ENCODE peak calls at places on chromosome 1, in six cellular contexts. One of them, this sample, is unnamed.

GRCh38 chr1:52632732-52633290 is at the start of gene SHISAL2A:
- DNase-seq in transverse colon: peak
- DNase-seq in body of pancreas: peak
- DNase-seq in tibial nerve: no peak
- DNase-seq in IMR-90: no peak
- DNase-seq in heart left ventricle: peak
- DNase-seq in this sample: no peak

GRCh38 chr1:5448486-5448885 is 543.7 kb downstream of the NPHP4 start:
- DNase-seq in heart left ventricle: no peak
- DNase-seq in body of pancreas: no peak
- DNase-seq in IMR-90: no peak
- DNase-seq in transverse colon: no peak
- DNase-seq in tibial nerve: no peak
- DNase-seq in this sample: no peak

GRCh38 chr1:41898191-41898713 is 20.5 kb downstream of the HIVEP3 start:
- DNase-seq in tibial nerve: no peak
- DNase-seq in heart left ventricle: peak
- DNase-seq in IMR-90: peak
- DNase-seq in body of pancreas: peak
- DNase-seq in transverse colon: peak
- DNase-seq in this sample: no peak

GRCh38 chr1:111920221-111921024 is 69.0 kb downstream of the KCND3 start:
- DNase-seq in body of pancreas: peak
- DNase-seq in transverse colon: no peak
- DNase-seq in tibial nerve: no peak
- DNase-seq in heart left ventricle: peak
- DNase-seq in IMR-90: peak
- DNase-seq in this sample: no peak

GRCh38 chr1:42835422-42835821 is 11.0 kb upstream of the ZNF691 start:
- DNase-seq in heart left ventricle: no peak
- DNase-seq in IMR-90: no peak
- DNase-seq in transverse colon: no peak
- DNase-seq in tibial nerve: no peak
- DNase-seq in body of pancreas: no peak
- DNase-seq in this sample: no peak

GRCh38 chr1:167938083-167938482 is 1.2 kb upstream of the MPC2 start:
- DNase-seq in transverse colon: no peak
- DNase-seq in body of pancreas: no peak
- DNase-seq in tibial nerve: no peak
- DNase-seq in IMR-90: no peak
- DNase-seq in heart left ventricle: no peak
- DNase-seq in this sample: no peak

GRCh38 chr1:173255214-173255813 is 48.2 kb upstream of the TNFSF4 start:
- DNase-seq in IMR-90: peak
- DNase-seq in heart left ventricle: no peak
- DNase-seq in tibial nerve: peak
- DNase-seq in body of pancreas: peak
- DNase-seq in transverse colon: no peak
- DNase-seq in this sample: no peak

GRCh38 chr1:201298381-201299367 is 15.4 kb downstream of the PKP1 start:
- DNase-seq in IMR-90: no peak
- DNase-seq in transverse colon: peak
- DNase-seq in tibial nerve: no peak
- DNase-seq in heart left ventricle: no peak
- DNase-seq in body of pancreas: no peak
- DNase-seq in this sample: no peak

GRCh38 chr1:91635763-91636162 is 135.1 kb downstream of the CDC7 start:
- DNase-seq in tibial nerve: no peak
- DNase-seq in heart left ventricle: no peak
- DNase-seq in IMR-90: no peak
- DNase-seq in body of pancreas: no peak
- DNase-seq in transverse colon: no peak
- DNase-seq in this sample: no peak

GRCh38 chr1:231630558-231631205 is 4.1 kb downstream of the DISC1 start:
- DNase-seq in heart left ventricle: no peak
- DNase-seq in IMR-90: peak
- DNase-seq in tibial nerve: no peak
- DNase-seq in transverse colon: no peak
- DNase-seq in body of pancreas: no peak
- DNase-seq in this sample: peak

GRCh38 chr1:36151845-36152203 is 2.5 kb upstream of the TRAPPC3 start:
- DNase-seq in IMR-90: no peak
- DNase-seq in body of pancreas: no peak
- DNase-seq in heart left ventricle: peak
- DNase-seq in transverse colon: peak
- DNase-seq in tibial nerve: no peak
- DNase-seq in this sample: no peak

GRCh38 chr1:229253170-229253974 is 17.5 kb upstream of the RAB4A start:
- DNase-seq in tibial nerve: peak
- DNase-seq in heart left ventricle: no peak
- DNase-seq in IMR-90: peak
- DNase-seq in transverse colon: peak
- DNase-seq in body of pancreas: peak
- DNase-seq in this sample: no peak

GRCh38 chr1:30315185-30315960 is 408.0 kb downstream of the MATN1 start:
- DNase-seq in body of pancreas: no peak
- DNase-seq in IMR-90: peak
- DNase-seq in transverse colon: no peak
- DNase-seq in heart left ventricle: no peak
- DNase-seq in tibial nerve: no peak
- DNase-seq in this sample: no peak

GRCh38 chr1:1144122-1144842 is 28.4 kb upstream of the C1orf159 start:
- DNase-seq in transverse colon: peak
- DNase-seq in body of pancreas: no peak
- DNase-seq in IMR-90: no peak
- DNase-seq in tibial nerve: no peak
- DNase-seq in heart left ventricle: no peak
- DNase-seq in this sample: no peak

GRCh38 chr1:198088360-198089071 is 68.3 kb upstream of the NEK7 start:
- DNase-seq in tibial nerve: no peak
- DNase-seq in transverse colon: no peak
- DNase-seq in IMR-90: peak
- DNase-seq in heart left ventricle: no peak
- DNase-seq in body of pancreas: no peak
- DNase-seq in this sample: no peak

GRCh38 chr1:160860840-160861505 is 1.7 kb downstream of the CD244 start:
- DNase-seq in tibial nerve: no peak
- DNase-seq in transverse colon: no peak
- DNase-seq in IMR-90: no peak
- DNase-seq in body of pancreas: no peak
- DNase-seq in heart left ventricle: no peak
- DNase-seq in this sample: peak

GRCh38 chr1:150974580-150975478 is at the start of gene CERS2:
- DNase-seq in body of pancreas: peak
- DNase-seq in tibial nerve: peak
- DNase-seq in IMR-90: peak
- DNase-seq in transverse colon: peak
- DNase-seq in heart left ventricle: peak
- DNase-seq in this sample: no peak

GRCh38 chr1:109985251-109986053 is 887 bp downstream of the AHCYL1 start:
- DNase-seq in body of pancreas: no peak
- DNase-seq in heart left ventricle: no peak
- DNase-seq in IMR-90: no peak
- DNase-seq in transverse colon: peak
- DNase-seq in tibial nerve: no peak
- DNase-seq in this sample: no peak

GRCh38 chr1:200028586-200029034 is 1.1 kb downstream of the NR5A2 start:
- DNase-seq in transverse colon: no peak
- DNase-seq in IMR-90: no peak
- DNase-seq in tibial nerve: no peak
- DNase-seq in body of pancreas: no peak
- DNase-seq in heart left ventricle: no peak
- DNase-seq in this sample: no peak

GRCh38 chr1:204507317-204508105 is 8.7 kb upstream of the MDM4 start:
- DNase-seq in body of pancreas: no peak
- DNase-seq in heart left ventricle: no peak
- DNase-seq in transverse colon: no peak
- DNase-seq in tibial nerve: no peak
- DNase-seq in IMR-90: peak
- DNase-seq in this sample: no peak

GRCh38 chr1:108590947-108591346 is 31.0 kb downstream of the EEIG2 start:
- DNase-seq in body of pancreas: peak
- DNase-seq in transverse colon: no peak
- DNase-seq in heart left ventricle: no peak
- DNase-seq in tibial nerve: no peak
- DNase-seq in IMR-90: peak
- DNase-seq in this sample: no peak

GRCh38 chr1:229434005-229434640 is at the start of gene ACTA1:
- DNase-seq in body of pancreas: no peak
- DNase-seq in heart left ventricle: peak
- DNase-seq in tibial nerve: no peak
- DNase-seq in transverse colon: no peak
- DNase-seq in IMR-90: no peak
- DNase-seq in this sample: no peak

GRCh38 chr1:80779278-80779677 is 1021.5 kb upstream of the ADGRL2 start:
- DNase-seq in IMR-90: no peak
- DNase-seq in body of pancreas: no peak
- DNase-seq in heart left ventricle: no peak
- DNase-seq in transverse colon: no peak
- DNase-seq in tibial nerve: no peak
- DNase-seq in this sample: no peak

DNA sequence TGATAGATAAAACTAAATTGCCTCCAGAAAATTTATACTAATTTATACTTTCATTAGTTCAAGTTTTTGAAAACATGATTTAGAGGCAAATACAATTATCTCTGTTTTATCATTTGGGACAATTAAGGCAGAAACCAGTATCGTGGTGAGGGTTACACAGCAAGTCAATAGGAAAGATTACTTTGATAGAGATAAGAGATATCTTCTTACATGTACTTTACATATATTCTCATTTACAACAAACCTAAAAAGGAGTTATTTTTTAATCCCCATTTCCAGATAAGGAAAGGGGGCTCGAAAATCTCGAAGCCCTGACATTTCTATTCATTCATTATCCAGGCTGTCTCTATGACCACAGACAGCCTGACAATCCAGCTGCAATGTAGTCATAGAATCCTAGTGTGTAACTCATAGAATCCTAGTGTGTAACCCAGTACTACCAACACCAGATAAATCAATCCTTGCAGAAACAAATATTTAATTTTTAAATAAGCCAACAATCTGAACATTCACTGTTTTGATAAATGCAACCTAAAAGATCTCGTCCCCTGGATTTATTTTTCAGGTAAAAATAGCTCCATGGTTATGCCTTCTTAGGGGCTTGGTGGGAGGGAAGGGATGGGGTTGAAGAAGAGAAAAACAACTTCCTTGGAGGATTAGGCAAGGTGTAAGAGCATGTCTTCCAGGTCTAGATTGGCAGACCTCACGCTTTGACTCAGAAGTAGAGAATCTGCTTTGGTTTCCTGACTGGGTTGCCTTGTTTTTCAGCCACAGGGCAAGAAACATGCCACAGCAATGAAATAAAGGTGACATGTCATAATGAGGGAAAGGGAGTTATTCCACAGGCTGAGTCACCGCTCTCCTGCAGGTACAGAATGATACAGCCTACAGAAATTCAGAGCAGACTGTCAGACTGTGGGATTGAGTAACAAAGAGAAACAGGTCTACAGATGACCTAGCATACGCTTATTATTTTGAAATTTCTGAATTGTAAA is 45.6 kb downstream of the IRF2BP2 start:
- DNase-seq in body of pancreas: peak
- DNase-seq in heart left ventricle: no peak
- DNase-seq in tibial nerve: no peak
- DNase-seq in transverse colon: no peak
- DNase-seq in IMR-90: peak
- DNase-seq in this sample: peak
- TF ChIP-seq POLR2A in body of pancreas: no peak
- TF ChIP-seq POLR2A in heart left ventricle: no peak
- TF ChIP-seq POLR2A in tibial nerve: no peak
- TF ChIP-seq POLR2A in transverse colon: no peak
- TF ChIP-seq POLR2A in IMR-90: no peak
- TF ChIP-seq POLR2A in this sample: no peak

GRCh38 chr1:32239335-32239734 is 7.7 kb upstream of the FAM167B start:
- DNase-seq in heart left ventricle: no peak
- DNase-seq in transverse colon: peak
- DNase-seq in IMR-90: no peak
- DNase-seq in body of pancreas: no peak
- DNase-seq in tibial nerve: no peak
- DNase-seq in this sample: no peak

GRCh38 chr1:32239790-32240139 is 7.3 kb upstream of the FAM167B start:
- DNase-seq in body of pancreas: peak
- DNase-seq in transverse colon: peak
- DNase-seq in tibial nerve: no peak
- DNase-seq in IMR-90: no peak
- DNase-seq in heart left ventricle: no peak
- DNase-seq in this sample: no peak

GRCh38 chr1:32232558-32233304 is 10.5 kb downstream of the EIF3I start:
- DNase-seq in IMR-90: no peak
- DNase-seq in heart left ventricle: no peak
- DNase-seq in body of pancreas: no peak
- DNase-seq in tibial nerve: no peak
- DNase-seq in transverse colon: no peak
- DNase-seq in this sample: no peak

GRCh38 chr1:32231843-32232432 is 9.7 kb downstream of the EIF3I start:
- DNase-seq in tibial nerve: no peak
- DNase-seq in heart left ventricle: no peak
- DNase-seq in transverse colon: no peak
- DNase-seq in IMR-90: no peak
- DNase-seq in body of pancreas: no peak
- DNase-seq in this sample: no peak

GRCh38 chr1:32234792-32235191 is 12.2 kb upstream of the FAM167B start:
- DNase-seq in tibial nerve: no peak
- DNase-seq in IMR-90: no peak
- DNase-seq in heart left ventricle: no peak
- DNase-seq in transverse colon: no peak
- DNase-seq in body of pancreas: no peak
- DNase-seq in this sample: no peak
- H3K27ac ChIP-seq in tibial nerve: no peak
- H3K27ac ChIP-seq in IMR-90: peak
- H3K27ac ChIP-seq in heart left ventricle: no peak
- H3K27ac ChIP-seq in transverse colon: no peak
- H3K27ac ChIP-seq in body of pancreas: no peak
- H3K27ac ChIP-seq in this sample: no peak

DNA sequence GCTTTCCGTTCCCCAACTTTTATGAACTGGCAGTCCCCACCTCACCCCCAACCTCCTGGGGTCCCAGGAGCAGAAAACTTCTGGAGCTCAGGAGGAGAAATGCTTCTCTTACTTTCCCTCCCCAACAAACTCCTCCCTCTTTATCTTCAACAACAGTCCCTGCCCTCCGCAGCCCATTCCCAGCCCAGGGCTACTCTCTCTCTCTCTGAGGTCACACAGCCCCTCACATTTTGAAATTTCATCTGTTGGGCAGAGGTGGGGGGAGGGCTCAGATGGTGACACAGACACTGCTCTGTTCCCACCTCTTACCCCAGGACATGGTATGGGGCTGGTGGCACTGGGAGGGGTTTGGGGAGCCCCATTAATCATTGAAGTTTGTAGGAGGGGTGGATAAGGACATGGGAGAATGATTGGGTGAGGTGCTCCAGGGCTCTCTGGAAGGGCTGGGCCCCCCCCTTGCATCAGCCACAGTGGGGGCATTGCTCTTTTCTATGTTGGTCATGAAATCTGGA is 6.0 kb downstream of the PIK3CD start:
- DNase-seq in heart left ventricle: no peak
- DNase-seq in body of pancreas: no peak
- DNase-seq in transverse colon: no peak
- DNase-seq in tibial nerve: no peak
- DNase-seq in IMR-90: no peak
- DNase-seq in this sample: no peak
- TF ChIP-seq POLR2A in heart left ventricle: no peak
- TF ChIP-seq POLR2A in body of pancreas: no peak
- TF ChIP-seq POLR2A in transverse colon: no peak
- TF ChIP-seq POLR2A in tibial nerve: no peak
- TF ChIP-seq POLR2A in IMR-90: no peak
- TF ChIP-seq POLR2A in this sample: no peak

GRCh38 chr1:169072945-169073725 is 33.4 kb upstream of the ATP1B1 start:
- DNase-seq in heart left ventricle: no peak
- DNase-seq in transverse colon: peak
- DNase-seq in tibial nerve: no peak
- DNase-seq in IMR-90: no peak
- DNase-seq in body of pancreas: no peak
- DNase-seq in this sample: no peak
- H3K27ac ChIP-seq in heart left ventricle: no peak
- H3K27ac ChIP-seq in transverse colon: peak
- H3K27ac ChIP-seq in tibial nerve: no peak
- H3K27ac ChIP-seq in IMR-90: no peak
- H3K27ac ChIP-seq in body of pancreas: no peak
- H3K27ac ChIP-seq in this sample: no peak

This sample was measured in vagina.